ENCODE peak calls at places on chromosomes 1 and 21, in six cellular contexts. Y, M, R, L, X and S are unnamed samples.

GRCh38 chr1:109478806-109479205 is 4.9 kb upstream of the ATXN7L2 start:
- DNase-seq in Y (no peak), M (no peak), R (peak), L (peak), X (no peak), S (no peak)

GRCh38 chr1:39539252-39539790 is 37.3 kb downstream of the PABPC4 start:
- DNase-seq in Y (peak), M (peak), R (peak), L (peak), X (peak), S (peak)

GRCh38 chr1:22143065-22143514 is at the start of gene WNT4:
- DNase-seq in Y (no peak), M (no peak), R (peak), L (peak), X (no peak), S (no peak)

GRCh38 chr21:45324430-45325205 is 36.9 kb upstream of the POFUT2 start:
- DNase-seq in Y (no peak), M (no peak), R (peak), L (no peak), X (no peak), S (peak)

GRCh38 chr1:1435094-1435903 is at the start of gene VWA1:
- DNase-seq in Y (no peak), M (no peak), R (peak), L (peak), X (peak), S (peak)

GRCh38 chr1:155207578-155208405 is at the start of gene THBS3:
- DNase-seq in Y (no peak), M (peak), R (peak), L (no peak), X (peak), S (peak)

GRCh38 chr1:195866383-195867222 is 741.6 kb downstream of the KCNT2 start:
- DNase-seq in Y (no peak), M (no peak), R (no peak), L (no peak), X (no peak), S (no peak)

GRCh38 chr1:204571631-204572030 is 55.4 kb downstream of the MDM4 start:
- DNase-seq in Y (no peak), M (no peak), R (no peak), L (no peak), X (no peak), S (no peak)

GRCh38 chr21:36576441-36576840 is 96.5 kb upstream of the CLDN14 start:
- DNase-seq in Y (no peak), M (no peak), R (no peak), L (no peak), X (no peak), S (no peak)

GRCh38 chr21:45152265-45152746 is 77.9 kb downstream of the ADARB1 start:
- DNase-seq in Y (peak), M (no peak), R (peak), L (peak), X (no peak), S (peak)

GRCh38 chr1:55375617-55376258 is 160.6 kb upstream of the USP24 start:
- DNase-seq in Y (no peak), M (peak), R (peak), L (peak), X (peak), S (peak)

GRCh38 chr1:180921891-180922636 is 9.4 kb downstream of the KIAA1614 start:
- DNase-seq in Y (no peak), M (no peak), R (no peak), L (no peak), X (no peak), S (no peak)

GRCh38 chr1:20105856-20106255 is 13.5 kb downstream of the PLA2G2D start:
- DNase-seq in Y (no peak), M (no peak), R (peak), L (peak), X (no peak), S (no peak)

GRCh38 chr1:20302093-20302471 is 11.4 kb downstream of the VWA5B1 start:
- DNase-seq in Y (no peak), M (no peak), R (no peak), L (no peak), X (peak), S (no peak)

GRCh38 chr1:15700510-15700909 is 16.4 kb downstream of the PLEKHM2 start:
- DNase-seq in Y (no peak), M (no peak), R (no peak), L (no peak), X (peak), S (no peak)

GRCh38 chr1:100130552-100131077 is 2.1 kb downstream of the SASS6 start:
- DNase-seq in Y (no peak), M (no peak), R (no peak), L (no peak), X (peak), S (peak)
- H3K4me3 ChIP-seq in Y (no peak), M (no peak), R (no peak), L (no peak), X (no peak), S (no peak)

DNA sequence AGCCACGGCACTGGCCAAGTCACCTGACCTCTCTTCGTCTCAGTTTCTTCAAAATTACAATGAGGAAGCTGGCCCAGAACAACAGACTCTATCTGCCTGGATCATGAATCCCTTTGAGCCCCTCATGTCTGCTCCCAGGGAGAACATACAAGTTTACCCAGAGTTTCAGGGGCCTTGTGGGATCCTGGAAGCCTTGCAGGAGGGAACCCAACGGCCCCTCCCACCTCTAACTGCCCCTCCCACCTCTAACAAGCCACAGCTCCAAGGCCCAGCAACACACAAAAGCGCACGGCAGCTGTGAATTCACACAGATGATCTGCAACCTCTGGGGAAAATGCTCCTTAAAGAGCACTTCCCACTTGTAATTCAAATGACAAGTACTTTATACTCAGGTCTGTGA is 113.3 kb downstream of the NPHP4 start:
- DNase-seq in Y (no peak), M (no peak), R (no peak), L (no peak), X (no peak), S (no peak)
- H4K8ac ChIP-seq in Y (no peak), M (no peak), R (no peak), L (no peak), X (no peak), S (no peak)

DNA sequence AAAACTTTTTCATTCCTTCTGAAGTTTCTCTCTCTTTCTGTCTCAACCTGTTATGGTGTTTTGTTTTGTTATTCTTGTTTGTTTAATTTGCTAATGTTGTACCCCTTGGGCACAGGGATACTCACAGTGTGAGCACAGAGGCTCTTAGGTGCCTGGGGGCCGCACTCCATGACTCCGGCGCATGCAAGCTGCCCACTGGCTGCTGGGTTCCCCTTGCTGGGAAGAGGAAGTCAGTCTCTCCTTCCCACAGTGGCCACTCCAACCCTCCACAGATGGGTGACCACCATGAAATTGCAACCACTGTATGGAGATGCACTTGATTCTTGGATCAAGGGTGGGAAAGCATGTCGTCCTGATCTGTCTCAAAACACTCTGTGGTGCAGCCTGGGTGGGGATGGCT is 4.6 kb upstream of the CD1A start:
- DNase-seq in Y (no peak), M (no peak), R (no peak), L (no peak), X (no peak), S (no peak)
- H3K4me3 ChIP-seq in Y (no peak), M (no peak), R (no peak), L (no peak), X (no peak), S (no peak)

DNA sequence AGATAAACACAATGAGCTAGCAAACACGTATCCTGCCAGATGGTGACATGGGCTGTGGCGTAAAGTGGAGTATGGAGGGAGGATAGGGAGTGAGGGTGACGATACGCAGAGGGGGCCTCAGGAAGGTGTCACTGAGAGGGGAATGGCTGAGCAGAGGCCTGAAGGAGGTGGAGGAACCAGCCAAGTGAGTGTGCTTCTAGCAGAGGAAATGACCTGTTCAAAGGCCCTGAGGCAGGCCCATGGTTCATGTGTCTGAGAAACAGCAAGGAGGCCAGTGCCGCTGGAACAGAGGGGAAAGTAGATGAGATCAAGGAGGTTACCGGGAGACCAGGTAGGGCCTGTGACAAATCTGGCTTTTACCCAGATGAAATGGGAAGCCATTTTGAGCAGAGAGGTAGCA is 36.0 kb downstream of the TAS1R2 start:
- DNase-seq in Y (no peak), M (no peak), R (no peak), L (no peak), X (no peak), S (no peak)
- H4K8ac ChIP-seq in Y (no peak), M (no peak), R (no peak), L (no peak), X (no peak), S (no peak)